ENCODE peak calls at places on chromosomes 11 and 22, in ten cellular contexts. S, A, G, F, O, D, J, Q, I and B are unnamed samples.

GRCh38 chr11:44133335-44133946 is 38.0 kb downstream of the EXT2 start:
- DNase-seq in S (no peak), A (no peak), D (peak; percentile 21), Q (no peak), O (no peak), G (no peak), F (peak; percentile 20), J (no peak), I (no peak), B (no peak)

GRCh38 chr11:10805741-10806140 is 3.0 kb downstream of the EIF4G2 start:
- DNase-seq in F (no peak), D (no peak), I (no peak), O (no peak), A (no peak), J (no peak), S (no peak), G (no peak), Q (no peak), B (no peak)

GRCh38 chr11:11976476-11977187 is 31.8 kb downstream of the DKK3 start:
- DNase-seq in O (no peak), G (no peak), I (no peak), F (no peak), D (no peak), Q (peak; percentile 64), S (no peak), J (no peak), A (no peak), B (no peak)

GRCh38 chr22:41431656-41432055 is 14.9 kb downstream of the TOB2 start:
- DNase-seq in I (no peak), A (no peak), F (no peak), G (no peak), J (no peak), D (peak; percentile 19), O (no peak), Q (no peak), S (no peak), B (no peak)

GRCh38 chr11:75816561-75817239 is 1.7 kb downstream of the UVRAG start:
- DNase-seq in I (no peak), A (no peak), G (no peak), Q (no peak), O (no peak), S (no peak), F (no peak), J (no peak), D (no peak), B (no peak)

GRCh38 chr11:46382644-46383403 is 1.4 kb downstream of the MDK start:
- DNase-seq in G (no peak), J (no peak), A (no peak), O (no peak), S (no peak), Q (peak; percentile 99), D (no peak), I (no peak), F (peak; percentile 97), B (no peak)

GRCh38 chr11:95698939-95699562 is 90.5 kb downstream of the FAM76B start:
- DNase-seq in G (peak; percentile 62), Q (no peak), D (no peak), I (no peak), A (no peak), F (no peak), J (no peak), S (no peak), O (no peak), B (no peak)

GRCh38 chr11:11483622-11484021 is 130.6 kb upstream of the CSNK2A3 start:
- DNase-seq in G (no peak), F (no peak), J (no peak), A (no peak), D (no peak), Q (no peak), I (no peak), S (no peak), O (no peak), B (no peak)

GRCh38 chr11:46896719-46897406 is 21.5 kb downstream of the LRP4 start:
- DNase-seq in Q (peak; percentile 88), S (no peak), O (no peak), I (no peak), F (no peak), A (no peak), G (no peak), J (no peak), D (peak; percentile 65), B (no peak)

GRCh38 chr22:45688606-45689080 is 17.0 kb downstream of the ATXN10 start:
- DNase-seq in O (no peak), A (no peak), J (no peak), D (no peak), G (peak; percentile 89), I (no peak), F (no peak), Q (no peak), S (no peak), B (no peak)

GRCh38 chr11:12430912-12431311 is 53.5 kb downstream of the PARVA start:
- DNase-seq in J (no peak), O (no peak), S (peak; percentile 78), I (no peak), A (no peak), Q (peak; percentile 83), D (no peak), G (peak; percentile 37), F (peak; percentile 51), B (no peak)

GRCh38 chr11:30853470-30853869 is 267.3 kb upstream of the MPPED2 start:
- DNase-seq in O (no peak), S (no peak), A (no peak), F (no peak), Q (no peak), D (no peak), G (no peak), J (no peak), I (no peak), B (no peak)

GRCh38 chr11:10385696-10386095 is 69.4 kb upstream of the AMPD3 start:
- DNase-seq in Q (no peak), I (no peak), J (no peak), A (no peak), D (no peak), S (no peak), G (no peak), O (no peak), F (no peak), B (no peak)

GRCh38 chr22:42326786-42327185 is 56.3 kb upstream of the TCF20 start:
- DNase-seq in G (no peak), Q (no peak), J (no peak), A (no peak), D (no peak), O (no peak), S (no peak), F (no peak), I (no peak), B (no peak)